ENCODE peak calls at places on chromosomes 7 and 10, in ten cellular contexts. One of them, this sample, is unnamed.

GRCh38 chr10:59648711-59649201 is 60.9 kb downstream of the SLC16A9 start:
- DNase-seq in activated CD8-positive, alpha-beta memory T cell treated with anti-CD3 and anti-CD28 coated beads, Interleukin-2, amount 10 ng/mL, durations not matched to agents 7 days and 5 days: no peak
- DNase-seq in LHCN-M2: peak
- DNase-seq in germinal center: no peak
- DNase-seq in CD8-positive, alpha-beta memory T cell: no peak
- DNase-seq in stimulated activated CD8-positive, alpha-beta memory T cell treated with anti-CD3 and anti-CD28 coated beads, Interleukin-2, amount 100 ng/mL, for 48 hours: no peak
- DNase-seq in tibial nerve: no peak
- DNase-seq in nephron progenitor cell: no peak
- DNase-seq in astrocyte: peak
- DNase-seq in NCI-H748 treated with DMSO at 0.1 percent for 48 hours: peak
- DNase-seq in this sample: peak

GRCh38 chr10:66795871-66796270 is 130.0 kb upstream of the LRRTM3 start:
- DNase-seq in tibial nerve: no peak
- DNase-seq in CD8-positive, alpha-beta memory T cell: no peak
- DNase-seq in nephron progenitor cell: no peak
- DNase-seq in stimulated activated CD8-positive, alpha-beta memory T cell treated with anti-CD3 and anti-CD28 coated beads, Interleukin-2, amount 100 ng/mL, for 48 hours: no peak
- DNase-seq in astrocyte: peak
- DNase-seq in germinal center: no peak
- DNase-seq in NCI-H748 treated with DMSO at 0.1 percent for 48 hours: no peak
- DNase-seq in activated CD8-positive, alpha-beta memory T cell treated with anti-CD3 and anti-CD28 coated beads, Interleukin-2, amount 10 ng/mL, durations not matched to agents 7 days and 5 days: no peak
- DNase-seq in LHCN-M2: no peak
- DNase-seq in this sample: no peak

GRCh38 chr7:14846405-14846804 is 56.1 kb downstream of the DGKB start:
- DNase-seq in CD8-positive, alpha-beta memory T cell: no peak
- DNase-seq in LHCN-M2: no peak
- DNase-seq in astrocyte: no peak
- DNase-seq in germinal center: no peak
- DNase-seq in nephron progenitor cell: no peak
- DNase-seq in stimulated activated CD8-positive, alpha-beta memory T cell treated with anti-CD3 and anti-CD28 coated beads, Interleukin-2, amount 100 ng/mL, for 48 hours: no peak
- DNase-seq in tibial nerve: no peak
- DNase-seq in activated CD8-positive, alpha-beta memory T cell treated with anti-CD3 and anti-CD28 coated beads, Interleukin-2, amount 10 ng/mL, durations not matched to agents 7 days and 5 days: no peak
- DNase-seq in NCI-H748 treated with DMSO at 0.1 percent for 48 hours: no peak
- DNase-seq in this sample: no peak

GRCh38 chr10:52879651-52880050 is 107.1 kb upstream of the MBL2 start:
- DNase-seq in activated CD8-positive, alpha-beta memory T cell treated with anti-CD3 and anti-CD28 coated beads, Interleukin-2, amount 10 ng/mL, durations not matched to agents 7 days and 5 days: no peak
- DNase-seq in LHCN-M2: no peak
- DNase-seq in germinal center: no peak
- DNase-seq in CD8-positive, alpha-beta memory T cell: no peak
- DNase-seq in astrocyte: no peak
- DNase-seq in nephron progenitor cell: no peak
- DNase-seq in NCI-H748 treated with DMSO at 0.1 percent for 48 hours: no peak
- DNase-seq in tibial nerve: no peak
- DNase-seq in stimulated activated CD8-positive, alpha-beta memory T cell treated with anti-CD3 and anti-CD28 coated beads, Interleukin-2, amount 100 ng/mL, for 48 hours: no peak
- DNase-seq in this sample: no peak

GRCh38 chr10:110426294-110427153 is 71.2 kb upstream of the DUSP5 start:
- DNase-seq in nephron progenitor cell: no peak
- DNase-seq in germinal center: no peak
- DNase-seq in NCI-H748 treated with DMSO at 0.1 percent for 48 hours: no peak
- DNase-seq in stimulated activated CD8-positive, alpha-beta memory T cell treated with anti-CD3 and anti-CD28 coated beads, Interleukin-2, amount 100 ng/mL, for 48 hours: no peak
- DNase-seq in CD8-positive, alpha-beta memory T cell: no peak
- DNase-seq in astrocyte: peak
- DNase-seq in activated CD8-positive, alpha-beta memory T cell treated with anti-CD3 and anti-CD28 coated beads, Interleukin-2, amount 10 ng/mL, durations not matched to agents 7 days and 5 days: no peak
- DNase-seq in LHCN-M2: peak
- DNase-seq in tibial nerve: peak
- DNase-seq in this sample: peak

GRCh38 chr7:17545348-17545747 is 246.9 kb downstream of the AHR start:
- DNase-seq in CD8-positive, alpha-beta memory T cell: no peak
- DNase-seq in nephron progenitor cell: no peak
- DNase-seq in LHCN-M2: no peak
- DNase-seq in NCI-H748 treated with DMSO at 0.1 percent for 48 hours: no peak
- DNase-seq in germinal center: no peak
- DNase-seq in astrocyte: peak
- DNase-seq in stimulated activated CD8-positive, alpha-beta memory T cell treated with anti-CD3 and anti-CD28 coated beads, Interleukin-2, amount 100 ng/mL, for 48 hours: no peak
- DNase-seq in activated CD8-positive, alpha-beta memory T cell treated with anti-CD3 and anti-CD28 coated beads, Interleukin-2, amount 10 ng/mL, durations not matched to agents 7 days and 5 days: no peak
- DNase-seq in tibial nerve: no peak
- DNase-seq in this sample: no peak

GRCh38 chr7:48175019-48175418 is 3.8 kb downstream of the ABCA13 start:
- DNase-seq in NCI-H748 treated with DMSO at 0.1 percent for 48 hours: no peak
- DNase-seq in activated CD8-positive, alpha-beta memory T cell treated with anti-CD3 and anti-CD28 coated beads, Interleukin-2, amount 10 ng/mL, durations not matched to agents 7 days and 5 days: no peak
- DNase-seq in stimulated activated CD8-positive, alpha-beta memory T cell treated with anti-CD3 and anti-CD28 coated beads, Interleukin-2, amount 100 ng/mL, for 48 hours: no peak
- DNase-seq in CD8-positive, alpha-beta memory T cell: no peak
- DNase-seq in germinal center: no peak
- DNase-seq in nephron progenitor cell: no peak
- DNase-seq in LHCN-M2: no peak
- DNase-seq in astrocyte: no peak
- DNase-seq in tibial nerve: no peak
- DNase-seq in this sample: no peak

GRCh38 chr10:58023341-58024073 is 244.2 kb downstream of the IPMK start:
- DNase-seq in germinal center: no peak
- DNase-seq in CD8-positive, alpha-beta memory T cell: no peak
- DNase-seq in NCI-H748 treated with DMSO at 0.1 percent for 48 hours: no peak
- DNase-seq in tibial nerve: no peak
- DNase-seq in stimulated activated CD8-positive, alpha-beta memory T cell treated with anti-CD3 and anti-CD28 coated beads, Interleukin-2, amount 100 ng/mL, for 48 hours: no peak
- DNase-seq in nephron progenitor cell: no peak
- DNase-seq in activated CD8-positive, alpha-beta memory T cell treated with anti-CD3 and anti-CD28 coated beads, Interleukin-2, amount 10 ng/mL, durations not matched to agents 7 days and 5 days: no peak
- DNase-seq in astrocyte: peak
- DNase-seq in LHCN-M2: peak
- DNase-seq in this sample: peak

GRCh38 chr7:68752485-68752884 is 845.8 kb upstream of the AUTS2 start:
- DNase-seq in activated CD8-positive, alpha-beta memory T cell treated with anti-CD3 and anti-CD28 coated beads, Interleukin-2, amount 10 ng/mL, durations not matched to agents 7 days and 5 days: no peak
- DNase-seq in NCI-H748 treated with DMSO at 0.1 percent for 48 hours: no peak
- DNase-seq in LHCN-M2: no peak
- DNase-seq in CD8-positive, alpha-beta memory T cell: no peak
- DNase-seq in germinal center: no peak
- DNase-seq in astrocyte: no peak
- DNase-seq in tibial nerve: peak
- DNase-seq in nephron progenitor cell: peak
- DNase-seq in stimulated activated CD8-positive, alpha-beta memory T cell treated with anti-CD3 and anti-CD28 coated beads, Interleukin-2, amount 100 ng/mL, for 48 hours: no peak
- DNase-seq in this sample: no peak

GRCh38 chr7:114432627-114433026 is 18.0 kb downstream of the FOXP2 start:
- DNase-seq in NCI-H748 treated with DMSO at 0.1 percent for 48 hours: no peak
- DNase-seq in CD8-positive, alpha-beta memory T cell: no peak
- DNase-seq in stimulated activated CD8-positive, alpha-beta memory T cell treated with anti-CD3 and anti-CD28 coated beads, Interleukin-2, amount 100 ng/mL, for 48 hours: no peak
- DNase-seq in tibial nerve: no peak
- DNase-seq in LHCN-M2: no peak
- DNase-seq in germinal center: no peak
- DNase-seq in astrocyte: no peak
- DNase-seq in nephron progenitor cell: no peak
- DNase-seq in activated CD8-positive, alpha-beta memory T cell treated with anti-CD3 and anti-CD28 coated beads, Interleukin-2, amount 10 ng/mL, durations not matched to agents 7 days and 5 days: no peak
- DNase-seq in this sample: no peak

GRCh38 chr7:138848056-138848975 is 50.3 kb upstream of the ATP6V0A4 start:
- DNase-seq in stimulated activated CD8-positive, alpha-beta memory T cell treated with anti-CD3 and anti-CD28 coated beads, Interleukin-2, amount 100 ng/mL, for 48 hours: no peak
- DNase-seq in NCI-H748 treated with DMSO at 0.1 percent for 48 hours: no peak
- DNase-seq in tibial nerve: no peak
- DNase-seq in activated CD8-positive, alpha-beta memory T cell treated with anti-CD3 and anti-CD28 coated beads, Interleukin-2, amount 10 ng/mL, durations not matched to agents 7 days and 5 days: no peak
- DNase-seq in astrocyte: peak
- DNase-seq in nephron progenitor cell: no peak
- DNase-seq in LHCN-M2: peak
- DNase-seq in germinal center: no peak
- DNase-seq in CD8-positive, alpha-beta memory T cell: no peak
- DNase-seq in this sample: peak

GRCh38 chr10:124267231-124267885 is 151.4 kb downstream of the OAT start:
- DNase-seq in NCI-H748 treated with DMSO at 0.1 percent for 48 hours: no peak
- DNase-seq in astrocyte: peak
- DNase-seq in LHCN-M2: peak
- DNase-seq in stimulated activated CD8-positive, alpha-beta memory T cell treated with anti-CD3 and anti-CD28 coated beads, Interleukin-2, amount 100 ng/mL, for 48 hours: no peak
- DNase-seq in activated CD8-positive, alpha-beta memory T cell treated with anti-CD3 and anti-CD28 coated beads, Interleukin-2, amount 10 ng/mL, durations not matched to agents 7 days and 5 days: no peak
- DNase-seq in CD8-positive, alpha-beta memory T cell: no peak
- DNase-seq in nephron progenitor cell: no peak
- DNase-seq in germinal center: no peak
- DNase-seq in tibial nerve: no peak
- DNase-seq in this sample: no peak

GRCh38 chr7:997404-998395 is 14.7 kb downstream of the CYP2W1 start:
- DNase-seq in germinal center: no peak
- DNase-seq in LHCN-M2: no peak
- DNase-seq in CD8-positive, alpha-beta memory T cell: no peak
- DNase-seq in activated CD8-positive, alpha-beta memory T cell treated with anti-CD3 and anti-CD28 coated beads, Interleukin-2, amount 10 ng/mL, durations not matched to agents 7 days and 5 days: no peak
- DNase-seq in NCI-H748 treated with DMSO at 0.1 percent for 48 hours: no peak
- DNase-seq in astrocyte: no peak
- DNase-seq in stimulated activated CD8-positive, alpha-beta memory T cell treated with anti-CD3 and anti-CD28 coated beads, Interleukin-2, amount 100 ng/mL, for 48 hours: no peak
- DNase-seq in nephron progenitor cell: no peak
- DNase-seq in tibial nerve: no peak
- DNase-seq in this sample: peak

GRCh38 chr7:29588900-29589696 is 25.5 kb downstream of the PRR15 start:
- DNase-seq in activated CD8-positive, alpha-beta memory T cell treated with anti-CD3 and anti-CD28 coated beads, Interleukin-2, amount 10 ng/mL, durations not matched to agents 7 days and 5 days: peak
- DNase-seq in NCI-H748 treated with DMSO at 0.1 percent for 48 hours: peak
- DNase-seq in germinal center: peak
- DNase-seq in astrocyte: no peak
- DNase-seq in CD8-positive, alpha-beta memory T cell: no peak
- DNase-seq in tibial nerve: peak
- DNase-seq in LHCN-M2: peak
- DNase-seq in nephron progenitor cell: peak
- DNase-seq in stimulated activated CD8-positive, alpha-beta memory T cell treated with anti-CD3 and anti-CD28 coated beads, Interleukin-2, amount 100 ng/mL, for 48 hours: no peak
- DNase-seq in this sample: peak

GRCh38 chr10:43221419-43222293 is 45.2 kb downstream of the RASGEF1A start:
- DNase-seq in germinal center: no peak
- DNase-seq in stimulated activated CD8-positive, alpha-beta memory T cell treated with anti-CD3 and anti-CD28 coated beads, Interleukin-2, amount 100 ng/mL, for 48 hours: no peak
- DNase-seq in nephron progenitor cell: peak
- DNase-seq in NCI-H748 treated with DMSO at 0.1 percent for 48 hours: no peak
- DNase-seq in astrocyte: no peak
- DNase-seq in activated CD8-positive, alpha-beta memory T cell treated with anti-CD3 and anti-CD28 coated beads, Interleukin-2, amount 10 ng/mL, durations not matched to agents 7 days and 5 days: peak
- DNase-seq in CD8-positive, alpha-beta memory T cell: peak
- DNase-seq in tibial nerve: no peak
- DNase-seq in LHCN-M2: no peak
- DNase-seq in this sample: no peak

GRCh38 chr10:93947524-93947923 is 46.2 kb upstream of the PLCE1 start:
- DNase-seq in LHCN-M2: peak
- DNase-seq in germinal center: no peak
- DNase-seq in nephron progenitor cell: no peak
- DNase-seq in stimulated activated CD8-positive, alpha-beta memory T cell treated with anti-CD3 and anti-CD28 coated beads, Interleukin-2, amount 100 ng/mL, for 48 hours: no peak
- DNase-seq in CD8-positive, alpha-beta memory T cell: no peak
- DNase-seq in tibial nerve: no peak
- DNase-seq in activated CD8-positive, alpha-beta memory T cell treated with anti-CD3 and anti-CD28 coated beads, Interleukin-2, amount 10 ng/mL, durations not matched to agents 7 days and 5 days: no peak
- DNase-seq in astrocyte: peak
- DNase-seq in NCI-H748 treated with DMSO at 0.1 percent for 48 hours: no peak
- DNase-seq in this sample: peak

GRCh38 chr10:15169555-15170407 is 1.3 kb upstream of the NMT2 start:
- DNase-seq in tibial nerve: peak
- DNase-seq in stimulated activated CD8-positive, alpha-beta memory T cell treated with anti-CD3 and anti-CD28 coated beads, Interleukin-2, amount 100 ng/mL, for 48 hours: peak
- DNase-seq in NCI-H748 treated with DMSO at 0.1 percent for 48 hours: no peak
- DNase-seq in LHCN-M2: peak
- DNase-seq in astrocyte: no peak
- DNase-seq in activated CD8-positive, alpha-beta memory T cell treated with anti-CD3 and anti-CD28 coated beads, Interleukin-2, amount 10 ng/mL, durations not matched to agents 7 days and 5 days: peak
- DNase-seq in CD8-positive, alpha-beta memory T cell: peak
- DNase-seq in nephron progenitor cell: no peak
- DNase-seq in germinal center: no peak
- DNase-seq in this sample: peak

GRCh38 chr10:96299383-96299782 is 4.9 kb upstream of the DNTT start:
- DNase-seq in LHCN-M2: no peak
- DNase-seq in nephron progenitor cell: no peak
- DNase-seq in tibial nerve: no peak
- DNase-seq in stimulated activated CD8-positive, alpha-beta memory T cell treated with anti-CD3 and anti-CD28 coated beads, Interleukin-2, amount 100 ng/mL, for 48 hours: no peak
- DNase-seq in germinal center: no peak
- DNase-seq in CD8-positive, alpha-beta memory T cell: no peak
- DNase-seq in activated CD8-positive, alpha-beta memory T cell treated with anti-CD3 and anti-CD28 coated beads, Interleukin-2, amount 10 ng/mL, durations not matched to agents 7 days and 5 days: no peak
- DNase-seq in astrocyte: no peak
- DNase-seq in NCI-H748 treated with DMSO at 0.1 percent for 48 hours: no peak
- DNase-seq in this sample: no peak

GRCh38 chr10:100670828-100671479 is 74.4 kb upstream of the PAX2 start:
- DNase-seq in NCI-H748 treated with DMSO at 0.1 percent for 48 hours: no peak
- DNase-seq in CD8-positive, alpha-beta memory T cell: peak
- DNase-seq in tibial nerve: no peak
- DNase-seq in germinal center: peak
- DNase-seq in nephron progenitor cell: peak
- DNase-seq in activated CD8-positive, alpha-beta memory T cell treated with anti-CD3 and anti-CD28 coated beads, Interleukin-2, amount 10 ng/mL, durations not matched to agents 7 days and 5 days: peak
- DNase-seq in LHCN-M2: no peak
- DNase-seq in astrocyte: no peak
- DNase-seq in stimulated activated CD8-positive, alpha-beta memory T cell treated with anti-CD3 and anti-CD28 coated beads, Interleukin-2, amount 100 ng/mL, for 48 hours: peak
- DNase-seq in this sample: no peak

GRCh38 chr10:113452146-113452545 is 100.7 kb upstream of the HABP2 start:
- DNase-seq in nephron progenitor cell: no peak
- DNase-seq in NCI-H748 treated with DMSO at 0.1 percent for 48 hours: no peak
- DNase-seq in LHCN-M2: no peak
- DNase-seq in activated CD8-positive, alpha-beta memory T cell treated with anti-CD3 and anti-CD28 coated beads, Interleukin-2, amount 10 ng/mL, durations not matched to agents 7 days and 5 days: no peak
- DNase-seq in tibial nerve: no peak
- DNase-seq in CD8-positive, alpha-beta memory T cell: no peak
- DNase-seq in stimulated activated CD8-positive, alpha-beta memory T cell treated with anti-CD3 and anti-CD28 coated beads, Interleukin-2, amount 100 ng/mL, for 48 hours: no peak
- DNase-seq in astrocyte: no peak
- DNase-seq in germinal center: no peak
- DNase-seq in this sample: no peak

GRCh38 chr7:81005254-81005653 is 86.4 kb upstream of the SEMA3C start:
- DNase-seq in NCI-H748 treated with DMSO at 0.1 percent for 48 hours: no peak
- DNase-seq in astrocyte: no peak
- DNase-seq in CD8-positive, alpha-beta memory T cell: no peak
- DNase-seq in LHCN-M2: no peak
- DNase-seq in nephron progenitor cell: no peak
- DNase-seq in tibial nerve: no peak
- DNase-seq in stimulated activated CD8-positive, alpha-beta memory T cell treated with anti-CD3 and anti-CD28 coated beads, Interleukin-2, amount 100 ng/mL, for 48 hours: no peak
- DNase-seq in germinal center: no peak
- DNase-seq in activated CD8-positive, alpha-beta memory T cell treated with anti-CD3 and anti-CD28 coated beads, Interleukin-2, amount 10 ng/mL, durations not matched to agents 7 days and 5 days: no peak
- DNase-seq in this sample: no peak

GRCh38 chr10:120732643-120733313 is 118.4 kb upstream of the WDR11 start:
- DNase-seq in nephron progenitor cell: no peak
- DNase-seq in germinal center: no peak
- DNase-seq in CD8-positive, alpha-beta memory T cell: no peak
- DNase-seq in activated CD8-positive, alpha-beta memory T cell treated with anti-CD3 and anti-CD28 coated beads, Interleukin-2, amount 10 ng/mL, durations not matched to agents 7 days and 5 days: no peak
- DNase-seq in stimulated activated CD8-positive, alpha-beta memory T cell treated with anti-CD3 and anti-CD28 coated beads, Interleukin-2, amount 100 ng/mL, for 48 hours: no peak
- DNase-seq in tibial nerve: no peak
- DNase-seq in astrocyte: peak
- DNase-seq in LHCN-M2: no peak
- DNase-seq in NCI-H748 treated with DMSO at 0.1 percent for 48 hours: no peak
- DNase-seq in this sample: no peak

GRCh38 chr7:105877736-105878135 is 1.3 kb upstream of the ATXN7L1 start:
- DNase-seq in tibial nerve: no peak
- DNase-seq in NCI-H748 treated with DMSO at 0.1 percent for 48 hours: no peak
- DNase-seq in activated CD8-positive, alpha-beta memory T cell treated with anti-CD3 and anti-CD28 coated beads, Interleukin-2, amount 10 ng/mL, durations not matched to agents 7 days and 5 days: no peak
- DNase-seq in LHCN-M2: no peak
- DNase-seq in germinal center: no peak
- DNase-seq in CD8-positive, alpha-beta memory T cell: no peak
- DNase-seq in astrocyte: no peak
- DNase-seq in stimulated activated CD8-positive, alpha-beta memory T cell treated with anti-CD3 and anti-CD28 coated beads, Interleukin-2, amount 100 ng/mL, for 48 hours: no peak
- DNase-seq in nephron progenitor cell: no peak
- DNase-seq in this sample: no peak

GRCh38 chr7:8433477-8434289 is at the start of gene NXPH1:
- DNase-seq in LHCN-M2: no peak
- DNase-seq in nephron progenitor cell: peak
- DNase-seq in astrocyte: no peak
- DNase-seq in germinal center: peak
- DNase-seq in activated CD8-positive, alpha-beta memory T cell treated with anti-CD3 and anti-CD28 coated beads, Interleukin-2, amount 10 ng/mL, durations not matched to agents 7 days and 5 days: no peak
- DNase-seq in CD8-positive, alpha-beta memory T cell: no peak
- DNase-seq in tibial nerve: no peak
- DNase-seq in NCI-H748 treated with DMSO at 0.1 percent for 48 hours: peak
- DNase-seq in stimulated activated CD8-positive, alpha-beta memory T cell treated with anti-CD3 and anti-CD28 coated beads, Interleukin-2, amount 100 ng/mL, for 48 hours: no peak
- DNase-seq in this sample: no peak

GRCh38 chr10:122062831-122063674 is 74.1 kb downstream of the TACC2 start:
- DNase-seq in nephron progenitor cell: peak
- DNase-seq in germinal center: no peak
- DNase-seq in LHCN-M2: peak
- DNase-seq in NCI-H748 treated with DMSO at 0.1 percent for 48 hours: peak
- DNase-seq in astrocyte: peak
- DNase-seq in CD8-positive, alpha-beta memory T cell: no peak
- DNase-seq in stimulated activated CD8-positive, alpha-beta memory T cell treated with anti-CD3 and anti-CD28 coated beads, Interleukin-2, amount 100 ng/mL, for 48 hours: no peak
- DNase-seq in tibial nerve: peak
- DNase-seq in activated CD8-positive, alpha-beta memory T cell treated with anti-CD3 and anti-CD28 coated beads, Interleukin-2, amount 10 ng/mL, durations not matched to agents 7 days and 5 days: no peak
- DNase-seq in this sample: peak

GRCh38 chr10:132460691-132461090 is 63.7 kb downstream of the PWWP2B start:
- DNase-seq in astrocyte: no peak
- DNase-seq in activated CD8-positive, alpha-beta memory T cell treated with anti-CD3 and anti-CD28 coated beads, Interleukin-2, amount 10 ng/mL, durations not matched to agents 7 days and 5 days: no peak
- DNase-seq in nephron progenitor cell: peak
- DNase-seq in NCI-H748 treated with DMSO at 0.1 percent for 48 hours: no peak
- DNase-seq in CD8-positive, alpha-beta memory T cell: no peak
- DNase-seq in tibial nerve: no peak
- DNase-seq in LHCN-M2: no peak
- DNase-seq in germinal center: no peak
- DNase-seq in stimulated activated CD8-positive, alpha-beta memory T cell treated with anti-CD3 and anti-CD28 coated beads, Interleukin-2, amount 100 ng/mL, for 48 hours: no peak
- DNase-seq in this sample: no peak

GRCh38 chr7:129074361-129074871 is 19.5 kb upstream of the TNPO3 start:
- DNase-seq in nephron progenitor cell: no peak
- DNase-seq in astrocyte: no peak
- DNase-seq in LHCN-M2: no peak
- DNase-seq in tibial nerve: no peak
- DNase-seq in NCI-H748 treated with DMSO at 0.1 percent for 48 hours: no peak
- DNase-seq in stimulated activated CD8-positive, alpha-beta memory T cell treated with anti-CD3 and anti-CD28 coated beads, Interleukin-2, amount 100 ng/mL, for 48 hours: no peak
- DNase-seq in CD8-positive, alpha-beta memory T cell: no peak
- DNase-seq in activated CD8-positive, alpha-beta memory T cell treated with anti-CD3 and anti-CD28 coated beads, Interleukin-2, amount 10 ng/mL, durations not matched to agents 7 days and 5 days: no peak
- DNase-seq in germinal center: no peak
- DNase-seq in this sample: no peak

GRCh38 chr7:70937424-70937823 is 194.5 kb upstream of the GALNT17 start:
- DNase-seq in CD8-positive, alpha-beta memory T cell: no peak
- DNase-seq in germinal center: no peak
- DNase-seq in nephron progenitor cell: no peak
- DNase-seq in NCI-H748 treated with DMSO at 0.1 percent for 48 hours: no peak
- DNase-seq in LHCN-M2: no peak
- DNase-seq in activated CD8-positive, alpha-beta memory T cell treated with anti-CD3 and anti-CD28 coated beads, Interleukin-2, amount 10 ng/mL, durations not matched to agents 7 days and 5 days: no peak
- DNase-seq in tibial nerve: no peak
- DNase-seq in stimulated activated CD8-positive, alpha-beta memory T cell treated with anti-CD3 and anti-CD28 coated beads, Interleukin-2, amount 100 ng/mL, for 48 hours: no peak
- DNase-seq in astrocyte: no peak
- DNase-seq in this sample: no peak